ENCODE peak calls at places on chromosome 17, in nine cellular contexts. N is endothelial cell of umbilical vein, C is fibroblast of lung, Y is lower lobe of right lung, E is sigmoid colon, D is HFF-Myc, T is uterus, Z is tibial artery, V is heart left ventricle. I is an unnamed sample.

GRCh38 chr17:73192219-73192893 is 499 bp upstream of the COG1 start:
- DNase-seq in Y (peak), D (no peak), Z (peak), V (peak), N (peak), T (peak), C (peak), E (peak), I (peak)

GRCh38 chr17:43328650-43329049 is 70.1 kb upstream of the ARL4D start:
- DNase-seq in V (no peak), Z (no peak), D (no peak), E (no peak), C (no peak), N (no peak), Y (no peak), T (no peak), I (peak)

GRCh38 chr17:36722121-36722902 is 120.9 kb downstream of the MRM1 start:
- DNase-seq in E (peak), Z (no peak), N (peak), Y (peak), D (no peak), C (peak), V (peak), T (peak), I (no peak)

GRCh38 chr17:36941265-36942021 is 4.2 kb downstream of the LHX1 start:
- DNase-seq in T (no peak), D (no peak), E (no peak), Y (no peak), Z (no peak), V (no peak), N (no peak), C (no peak), I (no peak)

GRCh38 chr17:80191192-80191591 is 21.4 kb downstream of the CARD14 start:
- DNase-seq in D (no peak), N (no peak), E (no peak), T (no peak), V (no peak), C (no peak), Z (no peak), Y (no peak), I (no peak)

GRCh38 chr17:19507673-19508326 is 25.9 kb upstream of the SLC47A1 start:
- DNase-seq in C (peak), Y (peak), D (peak), T (peak), E (peak), N (peak), V (peak), Z (peak), I (peak)

GRCh38 chr17:57293077-57293476 is 36.8 kb downstream of the MSI2 start:
- DNase-seq in Y (no peak), D (no peak), T (no peak), V (peak), N (no peak), C (peak), Z (no peak), E (no peak), I (peak)

GRCh38 chr17:37088459-37088858 is 139.7 kb downstream of the AATF start:
- DNase-seq in Y (no peak), V (no peak), T (no peak), E (no peak), D (no peak), Z (no peak), N (no peak), C (no peak), I (peak)

GRCh38 chr17:7177954-7178477 is 1.2 kb downstream of the ASGR1 start:
- DNase-seq in C (peak), D (no peak), V (no peak), N (peak), T (no peak), E (peak), Y (no peak), Z (no peak), I (peak)

GRCh38 chr17:64149196-64149595 is 19.3 kb upstream of the ERN1 start:
- DNase-seq in C (no peak), D (no peak), E (no peak), T (no peak), N (no peak), V (no peak), Z (no peak), Y (no peak), I (no peak)

GRCh38 chr17:14552311-14552710 is 251.4 kb downstream of the HS3ST3B1 start:
- DNase-seq in Z (no peak), N (no peak), E (no peak), Y (no peak), D (no peak), T (no peak), V (no peak), C (no peak), I (no peak)

GRCh38 chr17:30290696-30291570 is 811 bp downstream of the BLMH start:
- DNase-seq in N (peak), E (peak), V (peak), Y (peak), T (peak), D (no peak), C (peak), Z (peak), I (peak)

GRCh38 chr17:64781810-64782555 is 119.9 kb upstream of the SMURF2 start:
- DNase-seq in V (no peak), Z (peak), D (no peak), C (no peak), E (peak), Y (no peak), T (peak), N (no peak), I (no peak)

GRCh38 chr17:22703786-22704441 is 1011.6 kb downstream of the KCNJ18 start:
- DNase-seq in N (no peak), Z (no peak), Y (no peak), C (no peak), V (no peak), T (no peak), E (peak), D (no peak), I (no peak)

GRCh38 chr17:30093463-30094147 is 23.0 kb upstream of the NSRP1 start:
- DNase-seq in C (peak), N (peak), V (no peak), T (peak), Z (no peak), Y (no peak), D (no peak), E (no peak), I (peak)

GRCh38 chr17:40791808-40792436 is 7.8 kb downstream of the KRT28 start:
- DNase-seq in E (no peak), Y (no peak), C (peak), N (peak), V (no peak), Z (no peak), D (no peak), T (no peak), I (peak)

GRCh38 chr17:20091161-20092029 is 82.2 kb downstream of the SPECC1 start:
- DNase-seq in N (no peak), D (no peak), Y (no peak), C (peak), V (peak), E (no peak), Z (peak), T (no peak), I (no peak)

GRCh38 chr17:7435676-7436555 is 681 bp downstream of the TMEM102 start:
- DNase-seq in E (no peak), C (no peak), V (peak), Y (peak), Z (no peak), T (no peak), N (peak), D (no peak), I (peak)

GRCh38 chr17:68782829-68783228 is 172.4 kb downstream of the ABCA8 start:
- DNase-seq in T (no peak), C (no peak), E (no peak), N (no peak), V (no peak), D (no peak), Y (no peak), Z (no peak), I (no peak)

GRCh38 chr17:19022747-19023146 is 18.2 kb upstream of the FAM83G start:
- DNase-seq in V (peak), N (no peak), C (no peak), Z (no peak), Y (peak), E (no peak), T (no peak), D (no peak), I (no peak)

GRCh38 chr17:30580916-30581315 is 103.7 kb downstream of the GOSR1 start:
- DNase-seq in Y (no peak), T (no peak), N (no peak), D (no peak), E (no peak), C (peak), V (no peak), Z (no peak), I (no peak)

GRCh38 chr17:45372325-45372869 is 55.6 kb upstream of the MAP3K14 start:
- DNase-seq in E (peak), N (no peak), V (no peak), C (no peak), Z (peak), D (no peak), T (no peak), Y (no peak), I (no peak)

GRCh38 chr17:19016297-19016696 is 11.7 kb upstream of the FAM83G start:
- DNase-seq in N (no peak), C (no peak), Y (no peak), E (no peak), V (peak), D (no peak), Z (no peak), T (no peak), I (peak)

GRCh38 chr17:14341866-14342265 is 41.0 kb downstream of the HS3ST3B1 start:
- DNase-seq in D (no peak), Z (no peak), N (no peak), T (no peak), V (no peak), C (peak), E (no peak), Y (no peak), I (no peak)

GRCh38 chr17:56447166-56447565 is 146.3 kb upstream of the NOG start:
- DNase-seq in E (no peak), Z (no peak), Y (no peak), T (no peak), N (no peak), V (no peak), C (peak), D (no peak), I (no peak)

GRCh38 chr17:12789976-12790805 is 893 bp downstream of the ARHGAP44 start:
- DNase-seq in N (no peak), C (no peak), D (no peak), Y (no peak), T (peak), V (no peak), Z (no peak), E (no peak), I (peak)

GRCh38 chr17:4940625-4941021 is 555 bp downstream of the RNF167 start:
- DNase-seq in T (no peak), C (no peak), D (no peak), Z (no peak), E (no peak), V (no peak), Y (no peak), N (no peak), I (no peak)

GRCh38 chr17:1764274-1764673 is 2.4 kb downstream of the SERPINF1 start:
- DNase-seq in C (peak), V (peak), Z (peak), Y (peak), D (peak), E (peak), N (peak), T (peak), I (peak)

GRCh38 chr17:50554201-50554600 is 6.3 kb upstream of the CACNA1G start:
- DNase-seq in C (no peak), T (no peak), Y (no peak), Z (no peak), V (no peak), D (no peak), E (no peak), N (no peak), I (no peak)
- TF ChIP-seq CTCF in C (no peak), T (no peak), Y (no peak), Z (no peak), V (no peak), D (no peak), E (no peak), N (no peak), I (no peak)

GRCh38 chr17:16584273-16584995 is 15.4 kb upstream of the ZNF287 start:
- DNase-seq in E (peak), C (peak), Z (peak), Y (peak), T (peak), D (peak), V (peak), N (peak), I (peak)
- H3K4me3 ChIP-seq in E (peak), C (no peak), Z (peak), Y (peak), T (peak), D (peak), V (peak), N (peak), I (peak)

GRCh38 chr17:62065611-62066468 is 762 bp upstream of the MED13 start:
- DNase-seq in Z (peak), V (peak), N (peak), T (peak), E (peak), Y (peak), C (peak), D (peak), I (peak)

GRCh38 chr17:62070900-62071299 is 5.8 kb upstream of the MED13 start:
- DNase-seq in T (no peak), Y (no peak), D (no peak), C (no peak), N (no peak), V (no peak), E (no peak), Z (no peak), I (no peak)

GRCh38 chr17:62064791-62065563 is at the start of gene MED13:
- DNase-seq in D (no peak), Z (peak), V (peak), N (peak), C (peak), Y (peak), E (peak), T (peak), I (peak)

GRCh38 chr17:62064029-62064790 is 868 bp downstream of the MED13 start:
- DNase-seq in C (peak), N (peak), D (no peak), Y (no peak), Z (no peak), E (no peak), V (no peak), T (no peak), I (peak)

GRCh38 chr17:62067165-62068145 is 2.4 kb upstream of the MED13 start:
- DNase-seq in C (no peak), E (no peak), V (no peak), N (no peak), T (no peak), D (no peak), Z (no peak), Y (no peak), I (no peak)
- TF ChIP-seq CTCF in C (no peak), E (no peak), V (no peak), N (no peak), T (no peak), D (no peak), Z (no peak), Y (no peak), I (no peak)

GRCh38 chr17:51029568-51030463 is 90.9 kb downstream of the SPAG9 start:
- DNase-seq in C (peak), V (no peak), Y (no peak), N (peak), T (no peak), E (no peak), Z (no peak), D (no peak), I (no peak)
- H3K4me3 ChIP-seq in C (peak), V (peak), Y (peak), N (no peak), T (no peak), E (no peak), Z (no peak), D (no peak), I (no peak)

GRCh38 chr17:55442462-55442861 is 20.8 kb upstream of the MMD start:
- DNase-seq in N (no peak), V (no peak), E (no peak), D (no peak), C (no peak), Y (no peak), Z (no peak), T (no peak), I (no peak)
- TF ChIP-seq CTCF in N (no peak), V (no peak), E (no peak), D (no peak), C (no peak), Y (no peak), Z (no peak), T (no peak), I (no peak)

GRCh38 chr17:8964801-8965393 is 610 bp downstream of the PIK3R5 start:
- DNase-seq in V (no peak), D (no peak), N (no peak), E (no peak), Z (no peak), Y (peak), T (no peak), C (no peak), I (no peak)
- H3K4me3 ChIP-seq in V (peak), D (no peak), N (no peak), E (peak), Z (peak), Y (peak), T (peak), C (no peak), I (no peak)

GRCh38 chr17:76271669-76272540 is 6.8 kb downstream of the UBALD2 start:
- DNase-seq in C (no peak), Z (no peak), E (no peak), D (no peak), T (no peak), V (peak), Y (peak), N (peak), I (no peak)
- TF ChIP-seq CTCF in C (no peak), Z (no peak), E (no peak), D (no peak), T (no peak), V (no peak), Y (no peak), N (no peak), I (no peak)

DNA sequence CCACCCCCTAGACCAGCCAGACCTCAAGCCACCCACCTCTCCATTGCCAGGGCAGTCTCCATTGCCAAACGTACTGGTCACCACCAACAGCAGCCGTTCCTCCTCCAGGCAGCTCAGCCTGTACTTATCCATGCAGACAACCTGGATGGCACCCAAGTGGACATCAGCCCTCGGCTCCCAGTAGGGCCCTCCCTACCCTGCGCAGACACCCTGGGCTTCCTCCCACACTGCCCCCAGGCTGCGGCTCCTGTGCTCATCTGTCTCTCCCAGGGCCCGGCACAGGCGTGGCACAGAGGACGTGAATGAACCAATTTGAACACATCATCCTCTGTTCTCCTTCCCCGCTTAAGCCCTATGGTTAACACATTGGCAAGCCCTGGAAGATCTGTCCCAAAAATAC is 29.5 kb downstream of the NOS2 start:
- DNase-seq in Z (no peak), C (no peak), D (no peak), T (no peak), E (no peak), Y (no peak), N (no peak), V (no peak), I (no peak)
- H3K4me3 ChIP-seq in Z (no peak), C (no peak), D (no peak), T (no peak), E (no peak), Y (no peak), N (no peak), V (no peak), I (no peak)

GRCh38 chr17:28384281-28385036 is 13.0 kb downstream of the SARM1 start:
- DNase-seq in N (peak), V (peak), Y (peak), D (no peak), C (no peak), T (no peak), Z (peak), E (no peak), I (no peak)

GRCh38 chr17:28380572-28380907 is 9.0 kb downstream of the SARM1 start:
- DNase-seq in Y (no peak), D (no peak), N (no peak), Z (no peak), E (no peak), C (no peak), V (no peak), T (no peak), I (no peak)

GRCh38 chr17:28379814-28380571 is 8.5 kb downstream of the SARM1 start:
- DNase-seq in C (peak), N (peak), V (no peak), T (no peak), E (no peak), D (no peak), Z (no peak), Y (no peak), I (peak)

GRCh38 chr17:28385037-28385797 is 13.7 kb downstream of the SARM1 start:
- DNase-seq in D (no peak), C (no peak), N (no peak), Y (peak), V (no peak), E (no peak), T (no peak), Z (no peak), I (no peak)

GRCh38 chr17:28381141-28381825 is 9.8 kb downstream of the SARM1 start:
- DNase-seq in D (no peak), N (peak), Z (no peak), V (no peak), T (no peak), E (no peak), C (no peak), Y (peak), I (peak)
- TF ChIP-seq CTCF in D (no peak), N (peak), Z (no peak), V (no peak), T (no peak), E (no peak), C (no peak), Y (peak), I (peak)

GRCh38 chr17:2860045-2860444 is 63.8 kb downstream of the RAP1GAP2 start:
- DNase-seq in Z (no peak), Y (no peak), N (no peak), T (no peak), D (no peak), V (no peak), C (no peak), E (no peak), I (no peak)
- H3K4me3 ChIP-seq in Z (no peak), Y (no peak), N (no peak), T (no peak), D (no peak), V (no peak), C (no peak), E (no peak), I (no peak)